ENCODE peak calls at places on chromosomes 7 and 10, in six cellular contexts. One of them, this sample, is unnamed.

GRCh38 chr10:88418871-88419270 is 164.2 kb downstream of the RNLS start:
- DNase-seq in vagina: no peak
- DNase-seq in anterior cingulate cortex: no peak
- DNase-seq in OCI-LY7: no peak
- DNase-seq in stimulated activated CD8-positive, alpha-beta memory T cell treated with anti-CD3 and anti-CD28 coated beads, Interleukin-15, amount 100 ng/mL, for 1 hour: no peak
- DNase-seq in NCI-H2081 treated with DMSO at 0.1 percent for 48 hours: no peak
- DNase-seq in this sample: no peak

GRCh38 chr10:104680467-104681401 is 39.6 kb downstream of the SORCS3 start:
- DNase-seq in stimulated activated CD8-positive, alpha-beta memory T cell treated with anti-CD3 and anti-CD28 coated beads, Interleukin-15, amount 100 ng/mL, for 1 hour: no peak
- DNase-seq in vagina: peak; percentile 74
- DNase-seq in OCI-LY7: no peak
- DNase-seq in anterior cingulate cortex: peak; percentile 57
- DNase-seq in NCI-H2081 treated with DMSO at 0.1 percent for 48 hours: no peak
- DNase-seq in this sample: peak; percentile 85

GRCh38 chr10:114479307-114479706 is 75.0 kb upstream of the AFAP1L2 start:
- DNase-seq in anterior cingulate cortex: no peak
- DNase-seq in vagina: no peak
- DNase-seq in stimulated activated CD8-positive, alpha-beta memory T cell treated with anti-CD3 and anti-CD28 coated beads, Interleukin-15, amount 100 ng/mL, for 1 hour: no peak
- DNase-seq in OCI-LY7: no peak
- DNase-seq in NCI-H2081 treated with DMSO at 0.1 percent for 48 hours: no peak
- DNase-seq in this sample: peak; percentile 18

GRCh38 chr10:126235091-126235978 is 152.9 kb downstream of the ADAM12 start:
- DNase-seq in NCI-H2081 treated with DMSO at 0.1 percent for 48 hours: no peak
- DNase-seq in OCI-LY7: no peak
- DNase-seq in stimulated activated CD8-positive, alpha-beta memory T cell treated with anti-CD3 and anti-CD28 coated beads, Interleukin-15, amount 100 ng/mL, for 1 hour: no peak
- DNase-seq in anterior cingulate cortex: no peak
- DNase-seq in vagina: no peak
- DNase-seq in this sample: peak; percentile 55

GRCh38 chr7:150479023-150479716 is 28.7 kb downstream of the GIMAP8 start:
- DNase-seq in OCI-LY7: no peak
- DNase-seq in NCI-H2081 treated with DMSO at 0.1 percent for 48 hours: no peak
- DNase-seq in stimulated activated CD8-positive, alpha-beta memory T cell treated with anti-CD3 and anti-CD28 coated beads, Interleukin-15, amount 100 ng/mL, for 1 hour: no peak
- DNase-seq in anterior cingulate cortex: no peak
- DNase-seq in vagina: no peak
- DNase-seq in this sample: no peak

GRCh38 chr7:36962367-36962766 is 238.1 kb upstream of the AOAH start:
- DNase-seq in OCI-LY7: no peak
- DNase-seq in vagina: no peak
- DNase-seq in stimulated activated CD8-positive, alpha-beta memory T cell treated with anti-CD3 and anti-CD28 coated beads, Interleukin-15, amount 100 ng/mL, for 1 hour: no peak
- DNase-seq in anterior cingulate cortex: no peak
- DNase-seq in NCI-H2081 treated with DMSO at 0.1 percent for 48 hours: no peak
- DNase-seq in this sample: peak; percentile 84

GRCh38 chr7:104552102-104552501 is 223.7 kb downstream of the LHFPL3 start:
- DNase-seq in OCI-LY7: peak; percentile 37
- DNase-seq in vagina: no peak
- DNase-seq in NCI-H2081 treated with DMSO at 0.1 percent for 48 hours: no peak
- DNase-seq in anterior cingulate cortex: no peak
- DNase-seq in stimulated activated CD8-positive, alpha-beta memory T cell treated with anti-CD3 and anti-CD28 coated beads, Interleukin-15, amount 100 ng/mL, for 1 hour: no peak
- DNase-seq in this sample: peak; percentile 55

GRCh38 chr7:144468990-144469732 is 65.7 kb upstream of the NOBOX start:
- DNase-seq in NCI-H2081 treated with DMSO at 0.1 percent for 48 hours: no peak
- DNase-seq in vagina: no peak
- DNase-seq in OCI-LY7: no peak
- DNase-seq in anterior cingulate cortex: no peak
- DNase-seq in stimulated activated CD8-positive, alpha-beta memory T cell treated with anti-CD3 and anti-CD28 coated beads, Interleukin-15, amount 100 ng/mL, for 1 hour: no peak
- DNase-seq in this sample: peak; percentile 67

GRCh38 chr7:98303906-98304305 is 22.4 kb downstream of the BRI3 start:
- DNase-seq in stimulated activated CD8-positive, alpha-beta memory T cell treated with anti-CD3 and anti-CD28 coated beads, Interleukin-15, amount 100 ng/mL, for 1 hour: no peak
- DNase-seq in vagina: no peak
- DNase-seq in anterior cingulate cortex: no peak
- DNase-seq in OCI-LY7: no peak
- DNase-seq in NCI-H2081 treated with DMSO at 0.1 percent for 48 hours: no peak
- DNase-seq in this sample: no peak

GRCh38 chr10:102645741-102646609 is 1.7 kb downstream of the TRIM8 start:
- DNase-seq in NCI-H2081 treated with DMSO at 0.1 percent for 48 hours: no peak
- DNase-seq in stimulated activated CD8-positive, alpha-beta memory T cell treated with anti-CD3 and anti-CD28 coated beads, Interleukin-15, amount 100 ng/mL, for 1 hour: peak; percentile 34
- DNase-seq in OCI-LY7: peak; percentile 82
- DNase-seq in vagina: peak; percentile 98
- DNase-seq in anterior cingulate cortex: peak; percentile 69
- DNase-seq in this sample: peak; percentile 94

GRCh38 chr7:146249272-146249671 is 132.7 kb downstream of the CNTNAP2 start:
- DNase-seq in stimulated activated CD8-positive, alpha-beta memory T cell treated with anti-CD3 and anti-CD28 coated beads, Interleukin-15, amount 100 ng/mL, for 1 hour: no peak
- DNase-seq in NCI-H2081 treated with DMSO at 0.1 percent for 48 hours: no peak
- DNase-seq in vagina: no peak
- DNase-seq in OCI-LY7: no peak
- DNase-seq in anterior cingulate cortex: no peak
- DNase-seq in this sample: no peak

GRCh38 chr10:44293306-44293778 is 91.6 kb downstream of the CXCL12 start:
- DNase-seq in OCI-LY7: no peak
- DNase-seq in stimulated activated CD8-positive, alpha-beta memory T cell treated with anti-CD3 and anti-CD28 coated beads, Interleukin-15, amount 100 ng/mL, for 1 hour: no peak
- DNase-seq in NCI-H2081 treated with DMSO at 0.1 percent for 48 hours: no peak
- DNase-seq in vagina: peak; percentile 77
- DNase-seq in anterior cingulate cortex: no peak
- DNase-seq in this sample: no peak